ENCODE peak calls at places on chromosomes 6 and 20, in ten cellular contexts. M is sigmoid colon, V is A549, H is progenitor cell of endocrine pancreas, T is osteocyte, G is PC-3, R is retinal pigment epithelial cell, S is HFFc6, E is keratinocyte, P is SK-N-SH. Y is an unnamed sample.
A peak's percentile ranks its signal among the peaks of the same experiment; 100 is the strongest.

GRCh38 chr20:48153523-48153922 is 368.2 kb upstream of the SULF2 start:
- DNase-seq in P (no peak), V (no peak), G (peak; percentile 19), R (no peak), E (no peak), T (no peak), M (no peak), S (no peak), H (no peak), Y (no peak)

GRCh38 chr6:141401168-141401567 is 731.6 kb upstream of the GJE1 start:
- DNase-seq in T (no peak), H (no peak), V (no peak), S (no peak), G (no peak), P (no peak), M (no peak), R (no peak), E (no peak), Y (no peak)

GRCh38 chr6:112008482-112008881 is 45.4 kb upstream of the CCN6 start:
- DNase-seq in P (no peak), H (no peak), T (no peak), E (no peak), G (no peak), S (peak; percentile 16), M (no peak), R (no peak), V (no peak), Y (no peak)

GRCh38 chr6:84161190-84161589 is 66.3 kb downstream of the CEP162 start:
- DNase-seq in H (no peak), E (no peak), V (no peak), P (no peak), M (no peak), G (no peak), S (no peak), T (no peak), R (no peak), Y (no peak)

GRCh38 chr6:46963626-46964025 is 41.9 kb upstream of the ADGRF5 start:
- DNase-seq in G (no peak), P (no peak), T (no peak), R (no peak), S (no peak), M (no peak), E (no peak), V (no peak), H (no peak), Y (no peak)

GRCh38 chr6:113428702-113429101 is 428.4 kb upstream of the MARCKS start:
- DNase-seq in S (peak; percentile 46), T (no peak), H (no peak), M (no peak), V (no peak), E (no peak), G (no peak), R (no peak), P (no peak), Y (no peak)

GRCh38 chr20:19699132-19699971 is 58.7 kb upstream of the RIN2 start:
- DNase-seq in V (peak; percentile 38), M (no peak), H (no peak), E (peak; percentile 23), R (no peak), T (no peak), G (peak; percentile 81), P (no peak), S (peak; percentile 81), Y (no peak)

GRCh38 chr6:48615041-48615440 is 504.0 kb upstream of the PTCHD4 start:
- DNase-seq in R (no peak), E (no peak), V (no peak), M (no peak), P (no peak), S (peak; percentile 15), G (peak; percentile 56), H (no peak), T (no peak), Y (no peak)

GRCh38 chr6:43391448-43392031 is 22.1 kb upstream of the ZNF318 start:
- DNase-seq in S (no peak), G (no peak), H (no peak), E (no peak), M (no peak), V (no peak), R (no peak), T (no peak), P (peak; percentile 25), Y (no peak)

GRCh38 chr6:81766482-81767069 is 14.1 kb upstream of the TENT5A start:
- DNase-seq in S (peak; percentile 91), G (peak; percentile 82), P (no peak), T (no peak), R (peak; percentile 94), M (no peak), H (no peak), V (peak; percentile 63), E (no peak), Y (no peak)

GRCh38 chr20:48493966-48494365 is 333.8 kb downstream of the PREX1 start:
- DNase-seq in T (no peak), E (no peak), R (no peak), M (no peak), S (no peak), H (no peak), V (no peak), P (no peak), G (no peak), Y (no peak)

GRCh38 chr6:16389642-16390041 is 151.3 kb downstream of the GMPR start:
- DNase-seq in H (no peak), G (no peak), T (no peak), E (no peak), V (no peak), R (no peak), P (no peak), M (no peak), S (no peak), Y (no peak)

GRCh38 chr20:44219287-44219686 is 8.7 kb upstream of the OSER1 start:
- DNase-seq in M (no peak), E (no peak), T (no peak), G (no peak), R (no peak), S (no peak), V (no peak), P (no peak), H (no peak), Y (no peak)

GRCh38 chr6:109961666-109962065 is 16.4 kb upstream of the GPR6 start:
- DNase-seq in H (no peak), M (no peak), R (no peak), S (no peak), G (peak; percentile 79), E (no peak), P (no peak), V (no peak), T (no peak), Y (no peak)

GRCh38 chr20:31746068-31746878 is 7.2 kb downstream of the TPX2 start:
- DNase-seq in T (no peak), V (no peak), M (no peak), H (no peak), P (no peak), G (no peak), R (no peak), S (no peak), E (no peak), Y (no peak)

GRCh38 chr20:43820742-43821330 is 93.8 kb upstream of the TOX2 start:
- DNase-seq in T (no peak), H (no peak), V (no peak), M (peak; percentile 12), P (no peak), S (no peak), R (no peak), E (peak; percentile 53), G (peak; percentile 58), Y (no peak)

GRCh38 chr6:163302747-163303146 is 111.8 kb upstream of the QKI start:
- DNase-seq in S (no peak), R (no peak), G (no peak), V (no peak), H (no peak), M (no peak), E (no peak), T (no peak), P (no peak), Y (no peak)

GRCh38 chr6:57252975-57253374 is 30.9 kb upstream of the RAB23 start:
- DNase-seq in M (no peak), P (no peak), S (peak; percentile 37), E (no peak), T (no peak), H (no peak), V (no peak), R (no peak), G (peak; percentile 52), Y (no peak)

GRCh38 chr6:36130672-36131516 is 581 bp downstream of the MAPK13 start:
- DNase-seq in V (no peak), M (peak; percentile 74), H (peak; percentile 46), R (no peak), S (no peak), T (no peak), P (no peak), G (peak; percentile 60), E (no peak), Y (no peak)
- TF ChIP-seq CTCF in V (no peak), M (no peak), H (peak; percentile 35), R (no peak), S (peak; percentile 33), T (no peak), P (no peak), G (peak; percentile 38), E (no peak), Y (no peak)

DNA sequence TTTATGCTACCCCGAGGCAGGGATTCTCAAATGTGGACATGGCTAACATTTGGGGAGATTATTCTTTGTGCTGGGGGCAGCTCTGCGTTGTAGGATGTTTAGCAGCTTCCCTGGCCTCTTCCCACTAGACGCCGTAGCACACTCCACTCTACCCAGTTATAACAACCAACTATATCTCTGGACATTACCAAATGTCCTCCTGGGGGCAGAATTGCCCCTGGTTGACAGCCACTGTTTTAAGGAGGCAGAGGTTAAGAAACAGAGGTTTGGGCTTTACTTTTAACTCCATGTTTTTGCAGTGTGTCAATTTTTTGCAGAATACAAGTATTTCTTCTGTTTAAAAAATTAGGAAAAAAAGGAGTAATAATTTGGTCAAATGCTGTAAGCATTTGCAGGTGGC is 56.2 kb upstream of the BMP6 start:
- DNase-seq in P (no peak), G (peak; percentile 23), M (no peak), H (no peak), V (no peak), E (no peak), T (no peak), S (no peak), R (no peak), Y (no peak)
- TF ChIP-seq CTCF in P (peak; percentile 7), G (peak; percentile 45), M (no peak), H (no peak), V (peak; percentile 20), E (no peak), T (no peak), S (no peak), R (no peak), Y (no peak)

GRCh38 chr20:25065625-25066338 is 7.8 kb upstream of the ACSS1 start:
- DNase-seq in G (peak; percentile 84), H (no peak), V (peak; percentile 71), R (peak; percentile 17), T (no peak), S (peak; percentile 37), P (peak; percentile 63), E (no peak), M (peak; percentile 81), Y (peak; percentile 54)
- TF ChIP-seq CTCF in G (peak; percentile 95), H (peak; percentile 72), V (peak; percentile 82), R (peak; percentile 84), T (peak; percentile 88), S (peak; percentile 83), P (peak; percentile 73), E (peak; percentile 82), M (peak; percentile 89), Y (peak; percentile 57)

DNA sequence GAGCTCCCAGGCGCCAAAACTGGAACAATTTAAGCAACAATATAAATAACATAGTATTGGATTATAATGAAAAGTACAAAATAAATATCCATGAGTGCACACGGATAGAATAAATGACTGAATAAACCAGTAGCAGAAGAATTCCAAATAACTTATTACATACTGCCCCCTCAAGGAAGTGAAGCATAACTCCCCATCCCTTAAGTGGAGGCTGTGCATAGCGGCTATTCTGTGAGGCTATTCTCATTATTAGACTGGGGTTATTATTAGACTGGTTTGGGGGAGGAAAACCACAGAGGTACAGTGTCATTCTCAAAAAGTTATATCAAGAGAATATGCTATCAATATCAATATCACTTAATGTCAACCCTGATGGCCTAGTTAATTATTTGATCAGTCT is 94.4 kb upstream of the SIRPA start:
- DNase-seq in R (no peak), V (peak; percentile 56), E (no peak), H (no peak), G (peak; percentile 72), T (no peak), M (no peak), S (peak; percentile 53), P (peak; percentile 43), Y (no peak)
- TF ChIP-seq CTCF in R (peak; percentile 61), V (peak; percentile 64), E (peak; percentile 55), H (peak; percentile 17), G (peak; percentile 81), T (peak; percentile 57), M (no peak), S (peak; percentile 76), P (peak; percentile 66), Y (peak; percentile 46)

Y was measured in endothelial cell.